ENCODE peak calls at places on chromosome 16, in ten cellular contexts. One of them, this sample, is unnamed.

GRCh38 chr16:29900102-29900887 is at the start of gene ASPHD1:
- DNase-seq in uterus: peak
- DNase-seq in H9: peak
- DNase-seq in AG10803: peak
- DNase-seq in esophagus squamous epithelium: no peak
- DNase-seq in kidney epithelial cell: peak
- DNase-seq in Calu3: peak
- DNase-seq in mucosa of descending colon: no peak
- DNase-seq in GM13976: peak
- DNase-seq in lower leg skin: peak
- DNase-seq in this sample: peak

GRCh38 chr16:64437706-64438329 is 684.0 kb downstream of the CDH11 start:
- DNase-seq in lower leg skin: no peak
- DNase-seq in AG10803: no peak
- DNase-seq in kidney epithelial cell: no peak
- DNase-seq in mucosa of descending colon: no peak
- DNase-seq in uterus: no peak
- DNase-seq in Calu3: no peak
- DNase-seq in H9: peak
- DNase-seq in GM13976: no peak
- DNase-seq in esophagus squamous epithelium: no peak
- DNase-seq in this sample: no peak

GRCh38 chr16:31874354-31875111 is 926 bp downstream of the ZNF267 start:
- DNase-seq in lower leg skin: no peak
- DNase-seq in esophagus squamous epithelium: no peak
- DNase-seq in uterus: no peak
- DNase-seq in kidney epithelial cell: no peak
- DNase-seq in Calu3: peak
- DNase-seq in H9: no peak
- DNase-seq in mucosa of descending colon: no peak
- DNase-seq in AG10803: peak
- DNase-seq in GM13976: peak
- DNase-seq in this sample: peak

GRCh38 chr16:66635406-66635805 is 30.9 kb downstream of the CMTM3 start:
- DNase-seq in GM13976: no peak
- DNase-seq in AG10803: no peak
- DNase-seq in uterus: no peak
- DNase-seq in lower leg skin: peak
- DNase-seq in kidney epithelial cell: no peak
- DNase-seq in H9: no peak
- DNase-seq in Calu3: no peak
- DNase-seq in mucosa of descending colon: no peak
- DNase-seq in esophagus squamous epithelium: no peak
- DNase-seq in this sample: no peak

GRCh38 chr16:79882292-79882995 is 281.9 kb upstream of the MAF start:
- DNase-seq in Calu3: no peak
- DNase-seq in mucosa of descending colon: no peak
- DNase-seq in AG10803: no peak
- DNase-seq in GM13976: no peak
- DNase-seq in H9: no peak
- DNase-seq in esophagus squamous epithelium: no peak
- DNase-seq in kidney epithelial cell: no peak
- DNase-seq in uterus: no peak
- DNase-seq in lower leg skin: no peak
- DNase-seq in this sample: no peak

GRCh38 chr16:57923841-57924240 is 47.1 kb downstream of the CNGB1 start:
- DNase-seq in lower leg skin: no peak
- DNase-seq in mucosa of descending colon: no peak
- DNase-seq in H9: no peak
- DNase-seq in esophagus squamous epithelium: no peak
- DNase-seq in kidney epithelial cell: no peak
- DNase-seq in AG10803: no peak
- DNase-seq in GM13976: no peak
- DNase-seq in uterus: no peak
- DNase-seq in Calu3: no peak
- DNase-seq in this sample: no peak

GRCh38 chr16:22198547-22199293 is 7.4 kb upstream of the EEF2K start:
- DNase-seq in AG10803: peak
- DNase-seq in kidney epithelial cell: no peak
- DNase-seq in Calu3: no peak
- DNase-seq in mucosa of descending colon: no peak
- DNase-seq in uterus: no peak
- DNase-seq in esophagus squamous epithelium: no peak
- DNase-seq in lower leg skin: no peak
- DNase-seq in GM13976: peak
- DNase-seq in H9: peak
- DNase-seq in this sample: no peak

GRCh38 chr16:87648236-87648635 is 45.9 kb downstream of the JPH3 start:
- DNase-seq in H9: no peak
- DNase-seq in lower leg skin: no peak
- DNase-seq in AG10803: no peak
- DNase-seq in mucosa of descending colon: no peak
- DNase-seq in esophagus squamous epithelium: no peak
- DNase-seq in GM13976: no peak
- DNase-seq in uterus: no peak
- DNase-seq in Calu3: no peak
- DNase-seq in kidney epithelial cell: no peak
- DNase-seq in this sample: no peak

GRCh38 chr16:67082891-67083290 is 26.9 kb upstream of the PHAF1 start:
- DNase-seq in uterus: no peak
- DNase-seq in AG10803: peak
- DNase-seq in esophagus squamous epithelium: no peak
- DNase-seq in Calu3: no peak
- DNase-seq in kidney epithelial cell: no peak
- DNase-seq in H9: no peak
- DNase-seq in lower leg skin: no peak
- DNase-seq in mucosa of descending colon: no peak
- DNase-seq in GM13976: no peak
- DNase-seq in this sample: no peak

GRCh38 chr16:46828292-46828691 is 2.7 kb downstream of the C16orf87 start:
- DNase-seq in lower leg skin: no peak
- DNase-seq in H9: no peak
- DNase-seq in Calu3: no peak
- DNase-seq in uterus: no peak
- DNase-seq in AG10803: no peak
- DNase-seq in mucosa of descending colon: no peak
- DNase-seq in GM13976: no peak
- DNase-seq in esophagus squamous epithelium: no peak
- DNase-seq in kidney epithelial cell: no peak
- DNase-seq in this sample: no peak

GRCh38 chr16:87332150-87332549 is 15.0 kb upstream of the C16orf95 start:
- DNase-seq in Calu3: peak
- DNase-seq in esophagus squamous epithelium: no peak
- DNase-seq in GM13976: no peak
- DNase-seq in lower leg skin: no peak
- DNase-seq in H9: no peak
- DNase-seq in kidney epithelial cell: no peak
- DNase-seq in mucosa of descending colon: no peak
- DNase-seq in AG10803: no peak
- DNase-seq in uterus: no peak
- DNase-seq in this sample: no peak

GRCh38 chr16:79415983-79416641 is 184.4 kb downstream of the MAF start:
- DNase-seq in kidney epithelial cell: no peak
- DNase-seq in uterus: no peak
- DNase-seq in esophagus squamous epithelium: no peak
- DNase-seq in Calu3: no peak
- DNase-seq in mucosa of descending colon: no peak
- DNase-seq in AG10803: no peak
- DNase-seq in lower leg skin: no peak
- DNase-seq in GM13976: no peak
- DNase-seq in H9: no peak
- DNase-seq in this sample: no peak

GRCh38 chr16:84948855-84949610 is 62.3 kb downstream of the ZDHHC7 start:
- DNase-seq in lower leg skin: no peak
- DNase-seq in kidney epithelial cell: no peak
- DNase-seq in uterus: no peak
- DNase-seq in Calu3: no peak
- DNase-seq in AG10803: no peak
- DNase-seq in GM13976: no peak
- DNase-seq in esophagus squamous epithelium: no peak
- DNase-seq in H9: no peak
- DNase-seq in mucosa of descending colon: no peak
- DNase-seq in this sample: no peak

GRCh38 chr16:84953051-84953746 is 58.1 kb downstream of the ZDHHC7 start:
- DNase-seq in esophagus squamous epithelium: no peak
- DNase-seq in uterus: no peak
- DNase-seq in AG10803: no peak
- DNase-seq in lower leg skin: no peak
- DNase-seq in Calu3: no peak
- DNase-seq in GM13976: no peak
- DNase-seq in kidney epithelial cell: no peak
- DNase-seq in H9: no peak
- DNase-seq in mucosa of descending colon: no peak
- DNase-seq in this sample: no peak

GRCh38 chr16:84949776-84950436 is 61.4 kb downstream of the ZDHHC7 start:
- DNase-seq in lower leg skin: no peak
- DNase-seq in kidney epithelial cell: no peak
- DNase-seq in mucosa of descending colon: no peak
- DNase-seq in H9: no peak
- DNase-seq in Calu3: no peak
- DNase-seq in AG10803: no peak
- DNase-seq in GM13976: no peak
- DNase-seq in uterus: no peak
- DNase-seq in esophagus squamous epithelium: no peak
- DNase-seq in this sample: no peak

GRCh38 chr16:84952335-84953050 is 58.8 kb downstream of the ZDHHC7 start:
- DNase-seq in Calu3: peak
- DNase-seq in H9: peak
- DNase-seq in GM13976: peak
- DNase-seq in mucosa of descending colon: peak
- DNase-seq in uterus: peak
- DNase-seq in esophagus squamous epithelium: no peak
- DNase-seq in kidney epithelial cell: peak
- DNase-seq in AG10803: peak
- DNase-seq in lower leg skin: peak
- DNase-seq in this sample: peak

DNA sequence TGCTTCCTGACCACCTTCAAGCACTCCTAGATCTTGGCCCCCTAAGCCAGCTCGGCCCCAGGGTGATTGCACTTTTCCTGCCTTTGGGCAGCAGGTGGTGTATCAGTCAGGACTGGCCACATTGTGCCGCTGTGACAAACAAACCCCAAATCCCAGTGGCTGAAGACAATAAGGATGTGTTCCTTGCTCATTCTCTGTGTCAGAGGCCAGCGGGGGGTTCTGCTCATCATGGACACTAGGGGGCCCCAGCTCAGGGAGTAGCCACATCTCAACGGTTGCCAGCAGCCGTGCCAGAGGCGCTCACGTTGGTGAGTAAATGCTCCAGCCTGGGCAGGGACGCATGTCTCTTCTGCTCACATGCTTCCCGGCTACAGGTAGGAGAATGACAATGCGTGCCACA is 60.4 kb downstream of the ZDHHC7 start:
- DNase-seq in esophagus squamous epithelium: no peak
- DNase-seq in kidney epithelial cell: no peak
- DNase-seq in Calu3: peak
- DNase-seq in mucosa of descending colon: no peak
- DNase-seq in uterus: no peak
- DNase-seq in lower leg skin: no peak
- DNase-seq in GM13976: no peak
- DNase-seq in H9: peak
- DNase-seq in AG10803: no peak
- DNase-seq in this sample: no peak
- TF ChIP-seq CTCF in esophagus squamous epithelium: no peak
- TF ChIP-seq CTCF in kidney epithelial cell: no peak
- TF ChIP-seq CTCF in Calu3: peak
- TF ChIP-seq CTCF in mucosa of descending colon: no peak
- TF ChIP-seq CTCF in uterus: no peak
- TF ChIP-seq CTCF in lower leg skin: no peak
- TF ChIP-seq CTCF in GM13976: no peak
- TF ChIP-seq CTCF in H9: peak
- TF ChIP-seq CTCF in AG10803: peak
- TF ChIP-seq CTCF in this sample: peak

GRCh38 chr16:10314811-10315210 is 71.0 kb upstream of the ATF7IP2 start:
- DNase-seq in kidney epithelial cell: no peak
- DNase-seq in Calu3: no peak
- DNase-seq in H9: no peak
- DNase-seq in uterus: no peak
- DNase-seq in esophagus squamous epithelium: no peak
- DNase-seq in AG10803: peak
- DNase-seq in mucosa of descending colon: no peak
- DNase-seq in GM13976: no peak
- DNase-seq in lower leg skin: no peak
- DNase-seq in this sample: peak
- TF ChIP-seq CTCF in kidney epithelial cell: no peak
- TF ChIP-seq CTCF in Calu3: no peak
- TF ChIP-seq CTCF in H9: no peak
- TF ChIP-seq CTCF in uterus: no peak
- TF ChIP-seq CTCF in esophagus squamous epithelium: no peak
- TF ChIP-seq CTCF in AG10803: no peak
- TF ChIP-seq CTCF in mucosa of descending colon: no peak
- TF ChIP-seq CTCF in GM13976: peak
- TF ChIP-seq CTCF in lower leg skin: no peak
- TF ChIP-seq CTCF in this sample: peak

GRCh38 chr16:69848635-69849545 is 86.8 kb downstream of the WWP2 start:
- DNase-seq in esophagus squamous epithelium: no peak
- DNase-seq in kidney epithelial cell: peak
- DNase-seq in uterus: peak
- DNase-seq in Calu3: no peak
- DNase-seq in lower leg skin: peak
- DNase-seq in GM13976: no peak
- DNase-seq in AG10803: peak
- DNase-seq in H9: no peak
- DNase-seq in mucosa of descending colon: peak
- DNase-seq in this sample: no peak
- TF ChIP-seq CTCF in esophagus squamous epithelium: no peak
- TF ChIP-seq CTCF in kidney epithelial cell: peak
- TF ChIP-seq CTCF in uterus: no peak
- TF ChIP-seq CTCF in Calu3: no peak
- TF ChIP-seq CTCF in lower leg skin: no peak
- TF ChIP-seq CTCF in GM13976: no peak
- TF ChIP-seq CTCF in AG10803: peak
- TF ChIP-seq CTCF in H9: no peak
- TF ChIP-seq CTCF in mucosa of descending colon: no peak
- TF ChIP-seq CTCF in this sample: no peak

GRCh38 chr16:56743840-56744239 is 13.9 kb downstream of the NUP93 start:
- DNase-seq in uterus: peak
- DNase-seq in lower leg skin: no peak
- DNase-seq in mucosa of descending colon: no peak
- DNase-seq in AG10803: peak
- DNase-seq in GM13976: no peak
- DNase-seq in esophagus squamous epithelium: no peak
- DNase-seq in kidney epithelial cell: no peak
- DNase-seq in Calu3: no peak
- DNase-seq in H9: peak
- DNase-seq in this sample: no peak
- TF ChIP-seq CTCF in uterus: no peak
- TF ChIP-seq CTCF in lower leg skin: no peak
- TF ChIP-seq CTCF in mucosa of descending colon: no peak
- TF ChIP-seq CTCF in AG10803: peak
- TF ChIP-seq CTCF in GM13976: no peak
- TF ChIP-seq CTCF in esophagus squamous epithelium: no peak
- TF ChIP-seq CTCF in kidney epithelial cell: no peak
- TF ChIP-seq CTCF in Calu3: no peak
- TF ChIP-seq CTCF in H9: no peak
- TF ChIP-seq CTCF in this sample: no peak

GRCh38 chr16:75432828-75433731 is at the start of gene CFDP1:
- DNase-seq in H9: peak
- DNase-seq in GM13976: peak
- DNase-seq in Calu3: peak
- DNase-seq in mucosa of descending colon: peak
- DNase-seq in uterus: peak
- DNase-seq in lower leg skin: peak
- DNase-seq in AG10803: peak
- DNase-seq in esophagus squamous epithelium: peak
- DNase-seq in kidney epithelial cell: peak
- DNase-seq in this sample: peak
- TF ChIP-seq CTCF in H9: no peak
- TF ChIP-seq CTCF in GM13976: no peak
- TF ChIP-seq CTCF in Calu3: no peak
- TF ChIP-seq CTCF in mucosa of descending colon: peak
- TF ChIP-seq CTCF in uterus: peak
- TF ChIP-seq CTCF in lower leg skin: peak
- TF ChIP-seq CTCF in AG10803: no peak
- TF ChIP-seq CTCF in esophagus squamous epithelium: no peak
- TF ChIP-seq CTCF in kidney epithelial cell: no peak
- TF ChIP-seq CTCF in this sample: no peak

This sample was measured in GM13977.